ENCODE peak calls at places on chromosomes 2 and 18, in six cellular contexts. W is K562, D is H1, X is SK-N-SH, Z is HepG2, N is GM12878. T is an unnamed sample.

GRCh38 chr2:172253190-172254052 is 150.7 kb upstream of the DLX2 start:
- DNase-seq in W (peak; percentile 38), D (no peak), X (peak; percentile 34), Z (peak; percentile 91), N (no peak), T (peak; percentile 74)

GRCh38 chr2:65431417-65432226 is 777 bp downstream of the SPRED2 start:
- DNase-seq in W (peak; percentile 41), D (no peak), X (peak; percentile 68), Z (peak; percentile 37), N (no peak), T (peak; percentile 59)

GRCh38 chr2:219247678-219248642 is 2.7 kb downstream of the STK16 start:
- DNase-seq in W (peak; percentile 18), D (no peak), X (no peak), Z (no peak), N (no peak), T (no peak)

GRCh38 chr2:218024871-218025270 is 22.1 kb upstream of the TNS1 start:
- DNase-seq in W (no peak), D (no peak), X (peak; percentile 2), Z (no peak), N (no peak), T (no peak)

GRCh38 chr2:36486546-36487044 is 111.4 kb downstream of the FEZ2 start:
- DNase-seq in W (no peak), D (no peak), X (no peak), Z (peak; percentile 79), N (no peak), T (no peak)

GRCh38 chr2:2823061-2823753 is 492.1 kb upstream of the MYT1L start:
- DNase-seq in W (no peak), D (no peak), X (peak; percentile 14), Z (no peak), N (no peak), T (no peak)

GRCh38 chr2:166179201-166179600 is 51.4 kb upstream of the SCN1A start:
- DNase-seq in W (no peak), D (no peak), X (no peak), Z (no peak), N (no peak), T (no peak)

GRCh38 chr2:232485333-232485756 is 2.3 kb downstream of the ECEL1 start:
- DNase-seq in W (no peak), D (no peak), X (no peak), Z (no peak), N (no peak), T (no peak)

GRCh38 chr2:19403785-19404184 is 45.4 kb upstream of the OSR1 start:
- DNase-seq in W (no peak), D (no peak), X (no peak), Z (no peak), N (no peak), T (no peak)

GRCh38 chr2:239827511-239827865 is 197.7 kb downstream of the NDUFA10 start:
- DNase-seq in W (no peak), D (no peak), X (peak; percentile 1), Z (no peak), N (no peak), T (no peak)

GRCh38 chr2:239165206-239165831 is 235.5 kb downstream of the HDAC4 start:
- DNase-seq in W (no peak), D (no peak), X (no peak), Z (no peak), N (no peak), T (no peak)

GRCh38 chr18:23515911-23516546 is 12.7 kb downstream of the RMC1 start:
- DNase-seq in W (peak; percentile 82), D (peak; percentile 51), X (peak; percentile 81), Z (peak; percentile 76), N (peak; percentile 39), T (peak; percentile 85)

GRCh38 chr18:54359233-54359632 is 1.5 kb downstream of the C18orf54 start:
- DNase-seq in W (no peak), D (no peak), X (no peak), Z (no peak), N (no peak), T (no peak)

GRCh38 chr2:216603010-216603883 is 30.0 kb upstream of the IGFBP2 start:
- DNase-seq in W (no peak), D (no peak), X (no peak), Z (no peak), N (no peak), T (no peak)

GRCh38 chr2:122590524-122590923 is 835.1 kb downstream of the TSN start:
- DNase-seq in W (no peak), D (no peak), X (no peak), Z (no peak), N (no peak), T (no peak)

GRCh38 chr18:22628795-22629194 is 211.1 kb upstream of the CTAGE1 start:
- DNase-seq in W (no peak), D (no peak), X (no peak), Z (no peak), N (no peak), T (no peak)

GRCh38 chr2:232481322-232482140 is 6.1 kb downstream of the ECEL1 start:
- DNase-seq in W (no peak), D (no peak), X (no peak), Z (no peak), N (no peak), T (no peak)

GRCh38 chr2:46970334-46971288 is 55.0 kb upstream of the MCFD2 start:
- DNase-seq in W (no peak), D (no peak), X (no peak), Z (peak; percentile 92), N (no peak), T (peak; percentile 92)

GRCh38 chr2:165675551-165675968 is 118.5 kb downstream of the GALNT3 start:
- DNase-seq in W (no peak), D (no peak), X (no peak), Z (no peak), N (no peak), T (no peak)

GRCh38 chr2:177284531-177284930 is 20.0 kb upstream of the NFE2L2 start:
- DNase-seq in W (no peak), D (no peak), X (no peak), Z (no peak), N (no peak), T (no peak)

GRCh38 chr2:170123593-170123992 is 54.4 kb upstream of the MYO3B start:
- DNase-seq in W (peak; percentile 7), D (no peak), X (no peak), Z (peak; percentile 72), N (no peak), T (no peak)

GRCh38 chr2:64311948-64312621 is 141.9 kb upstream of the LGALSL start:
- DNase-seq in W (no peak), D (no peak), X (peak; percentile 42), Z (peak; percentile 85), N (no peak), T (peak; percentile 64)

GRCh38 chr2:216316743-216317142 is 55.5 kb downstream of the MARCHF4 start:
- DNase-seq in W (no peak), D (no peak), X (no peak), Z (no peak), N (no peak), T (no peak)

GRCh38 chr2:172655838-172656573 is 79.6 kb upstream of the RAPGEF4 start:
- DNase-seq in W (no peak), D (no peak), X (no peak), Z (no peak), N (no peak), T (no peak)

GRCh38 chr2:173606619-173607305 is 252.1 kb downstream of the CDCA7 start:
- DNase-seq in W (no peak), D (no peak), X (no peak), Z (no peak), N (no peak), T (no peak)

GRCh38 chr2:95728878-95729511 is 137.2 kb downstream of the TRIM43 start:
- DNase-seq in W (peak; percentile 22), D (no peak), X (peak; percentile 44), Z (peak; percentile 76), N (peak; percentile 17), T (peak; percentile 54)

GRCh38 chr2:114729025-114729424 is 286.6 kb downstream of the DPP10 start:
- DNase-seq in W (no peak), D (no peak), X (no peak), Z (peak; percentile 12), N (no peak), T (no peak)

GRCh38 chr2:236641051-236641450 is 71.4 kb downstream of the ACKR3 start:
- DNase-seq in W (no peak), D (no peak), X (no peak), Z (no peak), N (no peak), T (no peak)

GRCh38 chr2:160301420-160301819 is 101.3 kb upstream of the ITGB6 start:
- DNase-seq in W (no peak), D (no peak), X (no peak), Z (no peak), N (no peak), T (no peak)

GRCh38 chr2:236877972-236878371 is 207.7 kb upstream of the COPS8 start:
- DNase-seq in W (no peak), D (no peak), X (no peak), Z (no peak), N (no peak), T (no peak)

GRCh38 chr2:74551942-74552913 is 1.5 kb downstream of the LOXL3 start:
- DNase-seq in W (no peak), D (no peak), X (no peak), Z (no peak), N (no peak), T (no peak)
- H3K4me3 ChIP-seq in W (no peak overlapping the region), D (no peak overlapping the region), X (peak overlapping the region; percentile 86), Z (no peak overlapping the region), N (peak overlapping the region; percentile 95), T (no peak overlapping the region)

DNA sequence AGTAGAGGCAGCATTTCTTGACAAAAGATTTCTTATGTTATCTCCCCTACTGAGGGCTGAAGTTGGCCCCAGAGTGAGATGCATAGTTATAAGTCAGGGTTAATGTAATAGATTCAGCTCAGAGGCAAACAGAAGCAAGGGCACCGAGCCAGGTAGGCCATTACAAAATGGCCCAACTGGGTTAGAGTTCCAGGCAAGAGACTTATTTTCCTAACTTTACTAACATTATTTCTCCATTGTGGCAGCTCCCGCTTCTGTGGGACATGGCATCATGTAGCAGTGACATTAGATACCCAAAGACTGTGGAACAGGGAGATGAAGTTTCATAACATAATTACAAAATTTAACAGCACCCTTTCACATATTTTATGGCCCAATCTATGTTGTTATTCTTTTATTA is 27.1 kb downstream of the TSPYL6 start:
- DNase-seq in W (no peak), D (no peak), X (peak; percentile 38), Z (no peak), N (no peak), T (no peak)
- TF ChIP-seq GABPA in W (no peak), D (no peak), X (no peak), Z (no peak), N (no peak), T (no peak)

GRCh38 chr2:28626891-28627421 is 124.7 kb upstream of the PPP1CB start:
- DNase-seq in W (no peak), D (no peak), X (no peak), Z (no peak), N (no peak), T (no peak)
- TF ChIP-seq POLR2AphosphoS5 in W (no peak), D (no peak), X (no peak), Z (no peak), N (no peak), T (no peak)

DNA sequence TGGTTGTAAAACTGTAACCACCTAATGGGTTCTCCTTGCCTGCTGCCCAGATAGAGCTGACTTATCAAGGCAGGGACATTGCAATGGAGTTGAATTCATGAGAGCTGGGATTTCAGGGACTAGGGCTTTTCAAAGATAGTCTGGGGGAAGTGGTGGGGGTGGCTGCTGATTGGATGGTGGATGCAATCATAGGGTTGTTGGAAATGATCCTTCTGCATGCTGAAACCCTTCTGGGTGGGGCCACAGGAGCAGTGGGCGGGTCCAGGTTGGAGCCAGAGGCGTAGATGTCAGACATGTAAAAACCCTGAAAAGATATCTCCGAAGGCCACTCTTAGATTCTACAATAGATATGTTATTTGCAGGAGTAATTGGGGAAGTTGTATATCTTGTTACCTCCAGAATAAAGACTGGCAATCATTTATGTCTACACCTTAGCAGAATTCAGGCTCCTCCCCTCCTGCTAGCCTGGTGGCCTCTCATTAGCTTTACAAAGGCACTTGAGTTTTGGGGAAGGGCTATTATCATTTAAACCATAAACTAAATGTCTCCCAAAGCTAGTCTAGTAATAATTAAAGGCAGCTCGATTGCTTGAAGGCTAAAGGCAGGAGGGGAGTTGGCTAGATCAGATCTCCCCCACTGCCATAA is 8.2 kb upstream of the FAM98A start:
- DNase-seq in W (no peak), D (no peak), X (no peak), Z (no peak), N (no peak), T (no peak)
- H3K4me3 ChIP-seq in W (no peak overlapping the region), D (peak overlapping the region; percentile 1), X (no peak overlapping the region), Z (no peak overlapping the region), N (no peak overlapping the region), T (no peak overlapping the region)

T was measured in HL-60.